ENCODE peak calls at places on chromosomes 12 and 14, in four cellular contexts. N is stomach, I is GM13977, X is glutamatergic neuron. Y is an unnamed sample.

GRCh38 chr12:14454098-14454907 is 88.8 kb downstream of the ATF7IP start:
- DNase-seq in N (no peak), I (peak), X (no peak), Y (no peak)

GRCh38 chr14:75132374-75133086 is 5.7 kb upstream of the NEK9 start:
- DNase-seq in N (no peak), I (peak), X (no peak), Y (peak)

GRCh38 chr12:4506870-4507269 is 31.8 kb upstream of the RAD51AP1 start:
- DNase-seq in N (no peak), I (peak), X (no peak), Y (no peak)

GRCh38 chr14:38442208-38442607 is 186.3 kb upstream of the CLEC14A start:
- DNase-seq in N (no peak), I (no peak), X (no peak), Y (no peak)

GRCh38 chr14:105150026-105150367 is 18.6 kb downstream of the JAG2 start:
- DNase-seq in N (no peak), I (no peak), X (no peak), Y (no peak)

GRCh38 chr12:108757842-108758241 is 26.5 kb upstream of the CORO1C start:
- DNase-seq in N (no peak), I (no peak), X (no peak), Y (no peak)

GRCh38 chr12:124381454-124382207 is 86.7 kb downstream of the RFLNA start:
- DNase-seq in N (peak), I (no peak), X (no peak), Y (no peak)

GRCh38 chr12:54984602-54985376 is at the start of gene TESPA1:
- DNase-seq in N (peak), I (peak), X (no peak), Y (no peak)

GRCh38 chr14:74950795-74951442 is 4.5 kb downstream of the PGF start:
- DNase-seq in N (peak), I (no peak), X (no peak), Y (no peak)

GRCh38 chr12:662541-663292 is 528 bp downstream of the NINJ2 start:
- DNase-seq in N (no peak), I (no peak), X (no peak), Y (no peak)

GRCh38 chr12:92968201-92968813 is 39.2 kb upstream of the EEA1 start:
- DNase-seq in N (no peak), I (no peak), X (no peak), Y (no peak)

GRCh38 chr12:122031342-122032216 is 9.9 kb downstream of the BCL7A start:
- DNase-seq in N (peak), I (no peak), X (peak), Y (peak)

GRCh38 chr12:109259545-109259895 is 49.6 kb downstream of the FOXN4 start:
- DNase-seq in N (no peak), I (no peak), X (no peak), Y (no peak)

GRCh38 chr12:109544955-109545531 is 28.3 kb downstream of the MMAB start:
- DNase-seq in N (no peak), I (no peak), X (no peak), Y (no peak)

GRCh38 chr14:90760591-90761316 is 55.5 kb downstream of the TTC7B start:
- DNase-seq in N (no peak), I (no peak), X (no peak), Y (no peak)
- TF ChIP-seq CTCF in N (peak), I (peak), X (peak), Y (peak)

DNA sequence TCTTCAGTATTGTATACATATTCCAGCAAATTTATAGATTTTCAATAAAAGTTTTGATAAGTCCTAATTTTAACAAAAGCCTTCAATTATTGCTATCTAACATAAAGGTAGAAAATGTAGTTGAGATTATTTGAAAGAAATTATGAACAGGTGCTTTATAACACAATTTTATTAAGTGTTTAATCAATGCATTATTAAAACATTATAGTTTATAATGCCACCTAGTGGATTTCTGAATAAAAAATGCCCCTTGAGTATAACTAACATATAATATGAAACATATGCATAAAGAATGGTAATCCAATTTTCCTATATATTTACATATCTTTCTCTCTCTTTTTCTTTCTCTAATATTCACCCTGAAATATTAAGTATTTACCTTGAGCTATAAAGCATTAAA is 515.3 kb downstream of the SLC6A15 start:
- DNase-seq in N (no peak), I (no peak), X (no peak), Y (no peak)
- TF ChIP-seq CTCF in N (no peak), I (no peak), X (no peak), Y (no peak)

GRCh38 chr14:52695481-52696091 is at the start of gene ERO1A:
- DNase-seq in N (peak), I (peak), X (peak), Y (peak)
- TF ChIP-seq CTCF in N (no peak), I (peak), X (no peak), Y (no peak)

DNA sequence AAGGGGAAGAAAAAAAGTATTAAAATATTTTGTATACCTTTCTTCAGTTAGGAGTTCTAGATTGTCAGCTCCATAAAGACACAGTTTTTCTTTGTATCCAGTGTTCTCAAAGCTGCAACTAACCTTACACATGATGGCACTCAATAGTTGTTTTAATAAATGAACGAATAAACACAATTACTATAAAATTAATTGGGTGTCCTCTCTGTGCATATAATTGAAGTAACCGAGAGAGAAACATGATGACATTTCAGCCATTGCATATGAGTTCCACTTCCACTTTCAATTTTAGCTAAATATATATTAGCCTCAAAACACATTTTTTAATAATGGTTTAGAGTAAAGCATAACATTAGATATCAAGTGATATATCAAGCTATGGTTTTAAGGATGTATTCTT is 671.2 kb downstream of the LRFN5 start:
- DNase-seq in N (no peak), I (peak), X (no peak), Y (no peak)
- TF ChIP-seq CTCF in N (no peak), I (no peak), X (no peak), Y (no peak)

GRCh38 chr12:52551466-52551865 is 1.5 kb downstream of the KRT71 start:
- DNase-seq in N (no peak), I (no peak), X (no peak), Y (no peak)
- TF ChIP-seq CTCF in N (no peak), I (no peak), X (no peak), Y (no peak)

GRCh38 chr14:97219356-97220017 is 422.3 kb downstream of the VRK1 start:
- DNase-seq in N (no peak), I (no peak), X (peak), Y (no peak)
- TF ChIP-seq CTCF in N (no peak), I (no peak), X (no peak), Y (no peak)

DNA sequence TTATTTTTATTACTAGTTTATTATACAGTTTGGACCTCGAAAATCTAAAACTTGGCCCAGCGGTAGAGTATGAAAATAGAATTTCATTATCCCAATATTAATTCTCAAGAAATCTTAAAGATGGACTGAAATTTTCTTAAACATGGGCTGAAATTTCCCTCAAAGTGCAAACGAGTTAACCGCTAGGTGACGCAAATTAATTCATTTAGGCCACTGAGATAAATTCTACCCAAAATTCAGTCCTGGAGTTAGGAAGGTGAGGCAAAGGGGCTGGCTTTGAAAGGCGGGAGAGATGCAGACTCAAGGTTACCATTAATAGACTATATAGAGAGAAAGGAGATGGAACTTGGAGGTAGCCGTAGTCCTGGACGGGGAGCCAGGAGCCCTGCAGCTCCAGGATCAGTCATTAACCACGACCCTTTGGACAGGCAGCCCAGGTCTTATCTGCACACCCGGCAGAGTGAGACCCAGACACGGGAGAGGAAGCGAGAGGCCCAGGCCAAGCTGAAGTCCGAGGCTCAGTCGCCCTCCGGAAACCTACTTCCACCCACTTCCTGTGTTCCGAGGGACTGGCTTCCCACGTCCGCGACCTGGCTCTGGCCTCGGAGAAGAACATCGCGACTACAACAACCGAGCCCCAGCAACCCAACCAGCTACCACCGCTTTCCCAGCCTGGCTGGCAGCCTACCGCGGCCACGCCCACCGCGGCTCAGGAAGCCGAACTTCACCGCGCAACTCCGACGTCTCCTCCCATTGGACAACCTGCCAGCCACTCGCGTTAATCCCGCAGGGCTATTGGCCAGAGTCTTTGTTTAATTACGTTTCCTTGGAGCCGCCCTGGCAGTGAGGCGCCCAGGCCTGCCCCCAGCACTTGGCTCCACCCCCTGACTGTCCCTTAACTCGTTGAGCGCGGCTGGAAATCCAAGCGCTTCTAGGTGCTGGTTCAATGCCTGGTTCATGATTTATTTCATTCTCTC is at the start of gene EFCAB11:
- DNase-seq in N (peak), I (peak), X (peak), Y (peak)
- TF ChIP-seq CTCF in N (no peak), I (peak), X (no peak), Y (peak)

GRCh38 chr12:53696285-53696654 is 20.4 kb upstream of the ATP5MC2 start:
- DNase-seq in N (peak), I (peak), X (no peak), Y (peak)

GRCh38 chr12:53694746-53695145 is 18.9 kb upstream of the ATP5MC2 start:
- DNase-seq in N (no peak), I (no peak), X (no peak), Y (no peak)

GRCh38 chr12:53698948-53699672 is 23.2 kb upstream of the ATP5MC2 start:
- DNase-seq in N (no peak), I (no peak), X (no peak), Y (no peak)

GRCh38 chr12:53696655-53697321 is 20.9 kb upstream of the ATP5MC2 start:
- DNase-seq in N (no peak), I (no peak), X (no peak), Y (no peak)

GRCh38 chr12:53695148-53696138 is 19.6 kb upstream of the ATP5MC2 start:
- DNase-seq in N (peak), I (no peak), X (peak), Y (peak)
- TF ChIP-seq CTCF in N (no peak), I (no peak), X (peak), Y (peak)